ENCODE peak calls at places on chromosomes 11 and 22, in four cellular contexts. P is breast epithelium, X is stomach, E is OCI-LY7. R is an unnamed sample. For H3K4me1, the result is how much of the 10 kb centered on the place peaks cover.

GRCh38 chr11:8098361-8098760 is 17.4 kb downstream of the TUB start:
- DNase-seq in X (peak), E (no peak), P (no peak), R (peak)

GRCh38 chr11:92475316-92475715 is 250.7 kb downstream of the FAT3 start:
- DNase-seq in X (no peak), P (no peak), E (no peak), R (no peak)

GRCh38 chr11:17905477-17905876 is 107.4 kb downstream of the SERGEF start:
- DNase-seq in E (peak), X (no peak), P (no peak), R (no peak)

GRCh38 chr22:50706481-50707125 is 31.4 kb upstream of the ACR start:
- DNase-seq in P (no peak), X (no peak), E (no peak), R (no peak)

GRCh38 chr22:41526802-41527799 is 17.2 kb downstream of the POLR3H start:
- DNase-seq in E (peak), X (peak), P (no peak), R (no peak)

GRCh38 chr22:18966748-18967147 is 30.7 kb upstream of the PRODH start:
- DNase-seq in E (no peak), X (no peak), P (peak), R (no peak)

GRCh38 chr11:117909611-117910382 is 19.4 kb downstream of the TMPRSS13 start:
- DNase-seq in X (no peak), E (no peak), P (peak), R (no peak)

GRCh38 chr11:1823376-1824220 is 11.2 kb upstream of the SYT8 start:
- DNase-seq in X (peak), P (peak), E (no peak), R (no peak)

GRCh38 chr22:44393066-44393465 is 80.3 kb upstream of the SHISAL1 start:
- DNase-seq in E (no peak), P (peak), X (no peak), R (no peak)

GRCh38 chr11:110152199-110152598 is 59.0 kb downstream of the ZC3H12C start:
- DNase-seq in E (no peak), X (no peak), P (no peak), R (no peak)

GRCh38 chr11:27427183-27427980 is 45.2 kb downstream of the LGR4 start:
- DNase-seq in P (no peak), X (peak), E (no peak), R (no peak)

GRCh38 chr11:20003357-20003756 is 156.9 kb downstream of the DBX1 start:
- DNase-seq in X (no peak), P (no peak), E (no peak), R (no peak)

GRCh38 chr22:44088976-44089570 is 65.0 kb downstream of the PARVB start:
- DNase-seq in P (no peak), E (no peak), X (no peak), R (no peak)

GRCh38 chr11:88411265-88411664 is 73.7 kb upstream of the CTSC start:
- DNase-seq in P (no peak), X (no peak), E (no peak), R (no peak)

DNA sequence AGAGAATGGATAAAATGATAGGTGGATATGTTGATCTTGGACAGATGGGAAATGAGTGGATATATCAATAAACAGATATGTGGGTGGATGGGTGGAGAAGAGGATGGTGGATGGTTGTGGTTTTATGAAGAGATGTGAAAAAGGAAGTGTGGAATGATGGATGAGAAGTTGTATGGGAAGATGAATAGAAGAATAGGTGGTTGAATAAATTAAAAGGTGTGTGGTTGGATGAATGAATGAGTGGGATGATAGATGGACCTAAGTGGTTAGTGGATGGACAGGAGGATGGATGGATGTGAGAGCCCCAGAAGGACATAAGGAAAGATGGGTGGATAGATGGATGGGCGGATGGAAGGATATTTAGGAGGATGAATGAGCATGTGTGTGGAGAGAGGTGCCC is 913 bp upstream of the CD44 start:
- DNase-seq in X (no peak), P (no peak), E (no peak), R (no peak)
- H3K4me3 ChIP-seq in X (no peak), P (peak), E (no peak), R (peak)

DNA sequence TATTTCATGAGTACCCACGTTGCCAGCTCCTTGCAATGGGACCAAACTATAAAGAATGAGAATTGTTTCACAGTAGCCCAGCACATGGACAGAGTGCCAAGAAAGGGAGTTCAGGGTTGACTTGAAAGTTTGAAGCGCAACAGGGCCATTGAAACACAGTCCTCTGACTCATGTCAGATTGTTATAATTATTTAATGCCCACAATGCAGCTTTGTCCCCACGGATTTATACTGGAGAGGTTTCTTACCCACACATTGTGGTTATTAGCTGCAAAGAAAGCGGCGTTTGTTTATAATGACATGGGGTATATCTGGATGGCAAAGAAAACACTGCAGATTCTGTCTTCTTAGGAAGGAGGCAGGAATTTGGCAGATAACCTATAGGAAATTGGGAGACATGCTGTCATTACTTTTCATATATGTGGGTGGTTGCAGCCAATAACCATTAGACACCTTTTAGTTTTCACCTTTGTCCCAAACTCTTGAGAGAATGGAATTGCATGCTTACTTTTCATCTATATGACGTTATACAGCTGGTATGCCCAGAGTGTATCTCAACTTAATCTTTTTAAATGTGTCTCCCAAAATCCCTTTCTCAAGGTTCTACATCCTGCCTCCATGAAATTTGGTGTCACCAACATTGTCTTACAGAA is 143.6 kb downstream of the TEAD1 start:
- DNase-seq in E (no peak), X (no peak), P (no peak), R (no peak)
- H3K4me1 ChIP-seq in E (under half), X (under half), P (under half), R (under half)

GRCh38 chr22:29951675-29952413 is 68.9 kb downstream of the MTMR3 start:
- DNase-seq in X (no peak), E (no peak), P (no peak), R (no peak)

GRCh38 chr22:29958170-29958569 is 75.2 kb downstream of the MTMR3 start:
- DNase-seq in P (no peak), X (no peak), E (no peak), R (no peak)

GRCh38 chr22:29949872-29950271 is 66.9 kb downstream of the MTMR3 start:
- DNase-seq in E (no peak), P (no peak), X (no peak), R (no peak)

GRCh38 chr22:29956680-29957079 is 73.7 kb downstream of the MTMR3 start:
- DNase-seq in X (no peak), E (no peak), P (no peak), R (no peak)

GRCh38 chr22:29954203-29954855 is 71.4 kb downstream of the MTMR3 start:
- DNase-seq in E (no peak), P (no peak), X (no peak), R (no peak)
- TF ChIP-seq CTCF in E (no peak), P (no peak), X (no peak), R (no peak)

DNA sequence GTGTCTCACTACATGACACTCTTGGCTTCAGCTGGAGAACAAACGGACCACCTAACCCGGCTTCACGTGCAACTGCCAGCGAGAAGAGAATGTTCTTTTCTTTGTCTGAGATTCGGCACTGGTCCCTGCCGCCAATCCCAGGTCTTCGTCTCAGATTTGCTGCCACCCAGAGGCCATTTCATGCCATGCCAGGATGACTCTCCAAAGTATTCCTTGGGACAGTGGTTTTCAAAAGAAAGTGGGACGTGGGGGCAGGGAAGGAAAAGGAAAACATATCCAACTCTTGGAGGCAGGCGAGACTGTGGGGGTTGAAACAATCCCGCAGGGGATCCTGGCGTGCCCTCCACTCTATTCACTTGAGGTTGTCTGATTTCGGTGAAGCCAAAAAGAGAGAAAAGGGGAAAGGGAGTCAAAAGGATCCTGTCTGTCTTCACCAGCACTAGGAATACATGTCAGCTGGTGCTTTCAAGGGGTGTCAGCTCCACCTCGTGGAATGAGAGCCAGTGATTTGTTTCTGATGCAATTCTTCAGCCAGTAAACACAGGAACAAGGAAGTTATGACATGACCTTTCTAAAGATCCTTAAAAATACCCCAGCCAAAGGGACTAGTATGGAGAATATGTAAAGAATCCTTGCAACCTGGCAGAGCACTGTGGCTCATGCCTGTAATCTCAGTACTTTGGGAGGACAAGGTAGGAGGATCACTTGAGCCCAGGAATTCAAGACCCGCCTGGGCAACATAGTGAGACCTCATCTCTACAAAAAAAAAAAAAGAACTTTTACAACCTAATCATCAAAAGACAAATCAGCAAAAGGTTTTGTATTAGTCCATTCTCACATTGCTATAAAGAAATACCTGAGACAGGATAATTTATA is 41.0 kb upstream of the APLNR start:
- DNase-seq in P (peak), X (peak), E (peak), R (peak)
- H3K4me3 ChIP-seq in P (peak), X (no peak), E (no peak), R (no peak)

DNA sequence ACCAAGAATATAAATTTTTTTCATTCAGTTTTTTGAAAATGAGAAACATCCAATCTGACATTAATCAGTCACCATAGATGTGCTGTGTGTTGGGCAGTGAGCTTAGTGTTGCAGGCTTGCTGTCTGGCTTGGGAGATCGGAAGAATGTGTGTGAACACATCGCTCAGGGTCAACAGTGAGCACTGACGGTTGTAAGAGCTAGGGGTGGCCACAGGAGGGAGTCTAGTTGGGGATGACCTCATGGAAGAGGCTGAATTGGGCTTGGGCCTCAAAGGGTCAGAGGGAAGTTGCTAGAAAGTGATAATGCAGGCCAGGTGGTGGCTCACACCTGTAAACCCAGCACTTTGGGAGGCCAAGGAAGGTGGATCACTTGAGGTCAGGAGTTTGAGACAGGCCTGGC is 375.4 kb downstream of the DDX10 start:
- DNase-seq in X (no peak), P (no peak), E (no peak), R (no peak)
- H3K4me1 ChIP-seq in X (under half), P (under half), E (under half), R (under half)